ENCODE peak calls at places on chromosomes 6 and 20, in six cellular contexts. H is pancreas, R is left ventricle myocardium inferior, W is esophagus squamous epithelium, U is breast epithelium, V is Peyer's patch. E is an unnamed sample.

GRCh38 chr6:141472123-141472522 is 660.6 kb upstream of the GJE1 start:
- DNase-seq in U (no peak), V (no peak), W (no peak), H (no peak), R (no peak), E (no peak)

GRCh38 chr6:126661646-126662045 is 321.7 kb downstream of the CENPW start:
- DNase-seq in R (no peak), W (no peak), U (no peak), H (no peak), V (no peak), E (no peak)

GRCh38 chr6:169839029-169839481 is 87.6 kb downstream of the ERMARD start:
- DNase-seq in R (no peak), H (no peak), V (peak), W (no peak), U (no peak), E (no peak)

GRCh38 chr6:131413831-131414191 is 159.2 kb upstream of the ARG1 start:
- DNase-seq in V (no peak), H (no peak), R (no peak), U (no peak), W (no peak), E (no peak)

GRCh38 chr6:167898673-167899311 is 72.1 kb downstream of the AFDN start:
- DNase-seq in H (no peak), R (no peak), V (no peak), U (no peak), W (no peak), E (no peak)

GRCh38 chr20:11777861-11778570 is 139.7 kb upstream of the BTBD3 start:
- DNase-seq in U (no peak), R (no peak), H (no peak), W (no peak), V (no peak), E (no peak)

GRCh38 chr6:161228911-161229591 is 44.8 kb downstream of the AGPAT4 start:
- DNase-seq in W (no peak), H (no peak), U (no peak), R (no peak), V (no peak), E (no peak)

GRCh38 chr6:47456536-47456975 is 21.0 kb upstream of the CD2AP start:
- DNase-seq in V (no peak), H (no peak), R (no peak), U (no peak), W (no peak), E (no peak)

GRCh38 chr6:150452642-150453243 is 83.9 kb downstream of the IYD start:
- DNase-seq in W (no peak), R (peak), H (no peak), U (no peak), V (no peak), E (peak)

GRCh38 chr6:130513770-130514169 is 148.0 kb downstream of the TMEM200A start:
- DNase-seq in W (no peak), U (no peak), H (no peak), V (peak), R (no peak), E (no peak)

GRCh38 chr6:52547647-52548352 is 29.1 kb downstream of the TRAM2 start:
- DNase-seq in R (no peak), U (no peak), V (peak), W (no peak), H (peak), E (no peak)

GRCh38 chr6:18024876-18025275 is 37.4 kb upstream of the KIF13A start:
- DNase-seq in V (no peak), R (no peak), W (no peak), H (no peak), U (no peak), E (no peak)

GRCh38 chr20:52801628-52802006 is 170.5 kb upstream of the TSHZ2 start:
- DNase-seq in U (no peak), W (no peak), H (peak), R (peak), V (no peak), E (peak)

GRCh38 chr20:36467076-36467999 is 74.0 kb upstream of the MYL9 start:
- DNase-seq in W (no peak), U (no peak), R (peak), H (peak), V (peak), E (no peak)

GRCh38 chr20:48841861-48842529 is 14.2 kb upstream of the PREX1 start:
- DNase-seq in U (no peak), H (no peak), V (no peak), R (no peak), W (no peak), E (no peak)

GRCh38 chr6:39452306-39452705 is 129.8 kb upstream of the KCNK16 start:
- DNase-seq in W (no peak), H (no peak), R (no peak), U (no peak), V (no peak), E (no peak)

GRCh38 chr6:166862287-166862977 is 93.9 kb downstream of the RNASET2 start:
- DNase-seq in R (no peak), W (no peak), U (no peak), H (peak), V (no peak), E (peak)

GRCh38 chr6:69456086-69456485 is 340.7 kb downstream of the LMBRD1 start:
- DNase-seq in W (no peak), U (no peak), H (no peak), R (no peak), V (no peak), E (no peak)

GRCh38 chr6:54579011-54579410 is 267.6 kb upstream of the FAM83B start:
- DNase-seq in R (no peak), U (no peak), H (no peak), W (no peak), V (no peak), E (no peak)

GRCh38 chr6:149864578-149865535 is 698 bp upstream of the LRP11 start:
- DNase-seq in V (no peak), H (no peak), W (no peak), U (no peak), R (no peak), E (no peak)

GRCh38 chr6:141955621-141956020 is 177.1 kb upstream of the GJE1 start:
- DNase-seq in V (no peak), H (no peak), U (no peak), W (no peak), R (no peak), E (no peak)

GRCh38 chr6:79045966-79046365 is 32.1 kb downstream of the PHIP start:
- DNase-seq in H (no peak), R (no peak), V (no peak), W (no peak), U (no peak), E (no peak)

GRCh38 chr20:3174442-3175263 is 1.3 kb upstream of the LZTS3 start:
- DNase-seq in R (no peak), W (no peak), U (no peak), H (no peak), V (no peak), E (no peak)

GRCh38 chr20:6178537-6178936 is 55.7 kb upstream of the FERMT1 start:
- DNase-seq in V (no peak), R (no peak), H (no peak), W (no peak), U (no peak), E (no peak)

GRCh38 chr6:9136141-9136865 is 701.0 kb upstream of the SLC35B3 start:
- DNase-seq in W (no peak), R (no peak), V (no peak), U (no peak), H (no peak), E (no peak)

GRCh38 chr6:33442283-33442682 is 12.1 kb upstream of the ZBTB9 start:
- DNase-seq in W (no peak), U (no peak), H (no peak), R (no peak), V (no peak), E (no peak)

GRCh38 chr6:55543633-55544309 is 35.2 kb downstream of the HMGCLL1 start:
- DNase-seq in R (no peak), H (no peak), U (no peak), W (no peak), V (no peak), E (no peak)

DNA sequence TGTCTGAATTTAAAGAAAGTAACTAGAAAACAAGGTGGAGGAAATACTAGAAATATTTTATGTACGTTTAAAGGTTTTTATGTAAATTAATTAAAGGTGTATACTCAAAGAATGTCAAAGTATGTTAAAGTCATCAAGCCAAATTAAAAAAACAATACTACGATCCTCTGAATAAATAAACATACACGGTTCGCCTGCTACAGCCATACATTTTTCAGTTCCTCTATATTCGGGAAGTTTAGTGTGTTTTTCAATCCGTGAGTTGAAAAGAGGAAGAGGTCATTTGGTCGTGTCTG is 626 bp downstream of the STX7 start:
- DNase-seq in V (no peak), W (no peak), H (no peak), U (no peak), R (no peak), E (no peak)
- H3K27ac ChIP-seq in V (peak), W (peak), H (peak), U (peak), R (peak), E (peak)

GRCh38 chr20:41221614-41222218 is 84.4 kb downstream of the PLCG1 start:
- DNase-seq in V (no peak), H (no peak), W (no peak), R (no peak), U (no peak), E (no peak)

GRCh38 chr20:41223112-41223511 is 85.8 kb downstream of the PLCG1 start:
- DNase-seq in W (no peak), H (no peak), V (no peak), U (no peak), R (no peak), E (no peak)

GRCh38 chr20:41222703-41223102 is 85.4 kb downstream of the PLCG1 start:
- DNase-seq in H (no peak), R (no peak), U (no peak), W (no peak), V (no peak), E (no peak)

GRCh38 chr20:41224281-41224680 is 86.9 kb downstream of the PLCG1 start:
- DNase-seq in U (no peak), R (no peak), V (no peak), H (no peak), W (no peak), E (no peak)

DNA sequence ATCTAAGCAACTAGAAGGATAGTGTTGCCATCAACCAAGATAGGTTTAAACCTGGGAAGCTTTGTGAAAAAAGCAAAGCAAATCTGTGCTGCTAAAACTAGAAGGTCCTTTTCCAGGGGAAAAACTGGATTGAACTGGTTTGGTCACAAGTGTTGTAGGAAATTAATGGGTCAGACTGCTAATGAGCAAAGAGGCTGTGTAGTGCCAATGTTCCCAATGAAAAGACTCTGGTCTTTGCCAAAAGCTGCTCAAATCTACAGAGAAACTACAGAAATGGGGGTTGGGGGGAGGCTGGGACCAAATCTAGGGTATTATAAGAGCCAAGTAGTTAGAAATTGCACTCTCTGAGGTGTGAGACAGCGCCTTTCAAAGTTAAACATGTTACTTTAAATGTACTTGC is 85.0 kb downstream of the PLCG1 start:
- DNase-seq in U (no peak), V (no peak), H (no peak), W (no peak), R (no peak), E (no peak)
- H3K4me3 ChIP-seq in U (no peak), V (no peak), H (no peak), W (no peak), R (no peak), E (no peak)

DNA sequence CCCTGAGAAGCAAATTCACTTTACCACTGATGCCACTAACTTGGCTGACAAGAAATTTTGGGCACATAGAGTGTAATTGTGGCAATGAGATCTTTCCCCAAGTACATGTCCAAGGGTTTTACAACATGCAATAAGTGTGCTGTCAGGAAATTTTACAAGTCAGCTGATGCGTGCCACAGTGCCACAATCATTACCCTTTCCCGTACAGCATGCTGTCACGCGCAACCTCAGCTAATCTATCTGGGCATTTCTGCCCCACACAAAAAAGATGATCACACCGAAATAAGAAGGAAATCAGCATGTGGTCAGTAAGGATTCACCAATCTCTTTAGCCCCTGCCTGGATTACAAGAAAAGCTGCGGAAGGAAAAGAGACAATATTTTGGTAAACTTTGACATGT is 163.6 kb upstream of the PREP start:
- DNase-seq in H (no peak), V (peak), U (no peak), W (no peak), R (no peak), E (no peak)
- TF ChIP-seq CTCF in H (no peak), V (no peak), U (no peak), W (no peak), R (no peak), E (no peak)

DNA sequence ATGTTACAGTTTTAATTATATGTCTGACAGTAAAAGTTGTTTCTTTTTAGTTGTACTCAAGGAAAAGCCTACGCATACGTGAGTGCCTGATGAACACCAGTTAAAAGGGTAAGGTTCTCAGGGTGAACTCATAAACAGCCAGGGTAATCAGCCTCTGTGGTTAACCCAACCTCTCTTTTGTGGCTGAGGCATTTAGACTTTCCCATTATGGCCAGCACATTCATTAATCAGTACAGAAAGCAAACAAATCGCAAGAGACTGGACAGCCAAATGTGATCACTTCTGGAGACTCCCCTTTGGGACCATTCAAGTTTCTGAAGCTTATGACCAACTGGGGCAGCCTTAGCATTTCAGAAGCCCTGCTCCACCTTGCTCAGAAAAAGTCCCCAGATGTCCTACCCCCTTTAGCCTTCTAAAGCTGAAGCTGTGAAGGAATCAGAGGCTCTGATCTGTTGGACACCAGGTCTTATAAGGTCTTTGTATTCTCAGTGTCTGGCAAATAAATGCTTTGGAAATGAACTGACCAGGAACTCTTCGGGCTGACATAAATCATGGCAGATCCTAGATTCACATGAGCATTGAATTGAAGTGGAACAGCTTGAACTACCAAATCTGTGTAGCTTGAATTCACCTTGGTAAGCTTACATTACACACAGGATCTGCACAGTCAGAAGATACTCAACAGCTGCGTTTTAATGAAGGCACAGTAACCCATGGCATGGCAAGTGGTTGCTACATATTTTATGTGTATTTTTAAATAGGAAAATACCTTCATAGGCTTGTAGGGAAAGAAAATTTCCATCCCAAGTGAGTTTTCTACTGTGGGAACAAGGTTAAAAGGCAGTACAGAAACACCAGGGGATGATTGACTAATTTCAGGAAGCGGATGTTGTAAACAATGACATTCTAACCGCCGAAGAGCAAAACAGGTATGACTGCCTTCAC is 18.7 kb downstream of the IL20RA start:
- DNase-seq in H (no peak), W (no peak), V (no peak), U (no peak), R (no peak), E (no peak)
- H3K27ac ChIP-seq in H (no peak), W (peak), V (no peak), U (peak), R (no peak), E (no peak)

GRCh38 chr20:31476313-31476623 is 1.2 kb downstream of the REM1 start:
- DNase-seq in U (no peak), H (no peak), W (no peak), R (no peak), V (no peak), E (no peak)
- H3K4me3 ChIP-seq in U (peak), H (no peak), W (no peak), R (peak), V (peak), E (no peak)

GRCh38 chr20:45353746-45354145 is 5.5 kb upstream of the SDC4 start:
- DNase-seq in V (no peak), R (no peak), U (no peak), H (no peak), W (no peak), E (no peak)
- TF ChIP-seq CTCF in V (no peak), R (no peak), U (no peak), H (no peak), W (no peak), E (no peak)

DNA sequence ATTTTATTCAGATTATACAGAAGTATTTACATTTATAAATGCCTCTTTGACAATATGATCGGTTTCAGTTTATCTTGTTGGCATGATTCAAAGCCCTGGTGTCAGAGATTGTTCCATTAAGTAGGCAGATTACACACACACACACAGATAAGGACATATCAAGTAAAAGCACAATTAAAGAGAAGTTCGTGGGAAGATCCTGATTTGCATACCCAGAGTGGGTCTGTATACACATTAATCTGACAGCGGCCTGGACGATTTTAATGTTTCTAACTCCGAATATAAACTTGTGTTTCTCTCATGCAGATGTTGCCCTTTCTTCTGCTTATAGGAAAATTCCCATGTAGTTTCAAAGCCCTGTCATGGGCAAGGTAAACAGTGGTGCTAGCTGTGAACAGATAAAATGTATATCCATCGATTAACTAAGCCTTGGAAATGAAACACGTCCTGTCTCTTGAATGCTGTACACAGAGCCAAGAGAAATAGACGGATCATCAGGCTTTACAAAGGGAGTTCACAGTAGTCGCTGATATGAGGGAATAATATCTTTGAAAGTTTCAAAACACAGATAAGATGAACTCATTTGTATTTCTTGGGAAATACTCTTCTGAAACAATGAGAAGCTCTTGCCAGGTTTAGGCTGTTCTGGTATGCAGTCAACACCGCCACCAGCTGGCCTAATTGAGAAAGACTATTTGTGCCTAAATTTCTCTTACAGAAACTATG is 108.2 kb upstream of the GMDS start:
- DNase-seq in V (peak), R (peak), U (peak), H (peak), W (no peak), E (no peak)
- H3K27ac ChIP-seq in V (no peak), R (no peak), U (peak), H (no peak), W (no peak), E (no peak)

E was measured in kidney.